ENCODE peak calls at places on chromosomes 2 and 18, in four cellular contexts. I is HepG2, F is thoracic aorta, G is heart right ventricle. W is an unnamed sample.

GRCh38 chr2:37600735-37601134 is 70.7 kb downstream of the CDC42EP3 start:
- ATAC-seq in G (no peak), F (no peak), I (no peak), W (no peak)

GRCh38 chr2:14255135-14255820 is 377.2 kb upstream of the LRATD1 start:
- ATAC-seq in I (peak; percentile 66), G (no peak), F (no peak), W (no peak)

GRCh38 chr2:128513416-128514283 is 195.0 kb upstream of the HS6ST1 start:
- ATAC-seq in I (no peak), G (peak; percentile 52), F (no peak), W (no peak)

GRCh38 chr18:44939037-44939665 is 258.5 kb downstream of the SETBP1 start:
- ATAC-seq in F (no peak), G (no peak), I (no peak), W (no peak)

GRCh38 chr2:219358170-219359075 is 25.9 kb upstream of the RESP18 start:
- ATAC-seq in I (peak; percentile 54), F (no peak), G (no peak), W (no peak)

GRCh38 chr2:56985609-56986008 is 801.8 kb downstream of the CCDC85A start:
- ATAC-seq in I (no peak), F (no peak), G (no peak), W (no peak)

GRCh38 chr2:62705859-62706720 is 577 bp downstream of the EHBP1 start:
- ATAC-seq in I (peak; percentile 70), F (peak; percentile 60), G (peak; percentile 26), W (peak; percentile 54)

GRCh38 chr2:21251216-21251971 is 127.6 kb downstream of the TDRD15 start:
- ATAC-seq in G (no peak), F (no peak), I (peak; percentile 37), W (no peak)

GRCh38 chr2:191748528-191749180 is 70.7 kb downstream of the NABP1 start:
- ATAC-seq in I (no peak), G (no peak), F (no peak), W (no peak)

GRCh38 chr2:34001557-34001956 is 402.5 kb upstream of the FAM98A start:
- ATAC-seq in G (no peak), F (no peak), I (no peak), W (no peak)

GRCh38 chr2:194327196-194327888 is 1329.7 kb upstream of the SLC39A10 start:
- ATAC-seq in G (no peak), I (peak; percentile 43), F (no peak), W (no peak)

GRCh38 chr18:267688-268552 is at the start of gene THOC1:
- ATAC-seq in I (peak; percentile 91), G (peak; percentile 98), F (peak; percentile 96), W (peak; percentile 98)

GRCh38 chr2:177172034-177172880 is 40.3 kb upstream of the HNRNPA3 start:
- ATAC-seq in F (no peak), I (no peak), G (no peak), W (no peak)

GRCh38 chr2:61771904-61772845 is 81.7 kb downstream of the FAM161A start:
- ATAC-seq in F (no peak), I (no peak), G (peak; percentile 93), W (no peak)

GRCh38 chr2:45888167-45888566 is 236.7 kb downstream of the PRKCE start:
- ATAC-seq in G (no peak), F (no peak), I (no peak), W (peak; percentile 28)

GRCh38 chr2:56714400-56714799 is 530.6 kb downstream of the CCDC85A start:
- ATAC-seq in F (no peak), G (peak; percentile 72), I (no peak), W (no peak)

GRCh38 chr18:9901377-9901776 is 12.4 kb upstream of the VAPA start:
- ATAC-seq in I (no peak), G (no peak), F (no peak), W (no peak)

GRCh38 chr18:23805898-23806297 is 116.6 kb downstream of the LAMA3 start:
- ATAC-seq in I (no peak), F (no peak), G (no peak), W (no peak)

DNA sequence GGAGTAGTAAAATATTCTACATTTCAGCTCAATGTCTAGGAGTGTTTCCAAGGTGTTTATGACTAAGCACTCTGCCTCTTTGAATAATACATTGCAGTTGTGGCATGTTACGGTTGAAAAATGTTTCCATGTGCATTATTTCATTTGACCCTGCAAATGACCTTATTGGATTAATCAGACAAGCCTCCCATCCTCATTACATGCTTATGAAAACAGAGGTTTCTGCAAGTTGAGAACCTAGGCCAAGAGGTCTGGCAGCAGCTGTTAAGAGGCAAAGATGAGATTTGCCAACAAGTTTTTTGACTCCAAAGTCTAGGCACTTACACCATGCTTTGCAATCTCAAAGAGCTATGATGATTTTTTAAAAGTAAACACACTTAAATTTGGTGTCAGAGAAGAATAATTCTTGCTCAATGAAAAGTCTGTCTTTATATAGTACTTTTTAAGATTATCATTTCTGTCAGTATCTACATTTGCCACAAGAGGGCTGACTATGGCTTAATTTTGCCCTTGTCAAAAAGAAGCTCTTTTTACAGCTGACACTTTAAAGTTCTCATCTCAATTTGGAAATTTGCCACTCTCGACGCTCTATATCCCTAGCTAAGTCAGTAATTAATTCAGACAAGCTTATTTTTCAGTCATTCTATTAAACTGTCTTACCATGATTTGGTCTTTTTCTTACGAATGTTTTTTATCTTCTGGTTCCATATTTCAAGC is 260.6 kb downstream of the PAX3 start:
- ATAC-seq in G (no peak), F (no peak), I (no peak), W (no peak)
- TF ChIP-seq CTCF in G (no peak), F (no peak), I (peak; percentile 35), W (no peak)

GRCh38 chr2:173750831-173751230 is 214.3 kb downstream of the SP3 start:
- ATAC-seq in G (peak; percentile 16), I (no peak), F (no peak), W (no peak)

GRCh38 chr2:173751245-173751975 is 213.8 kb downstream of the SP3 start:
- ATAC-seq in G (no peak), I (no peak), F (no peak), W (no peak)

GRCh38 chr2:173750332-173750731 is 214.8 kb downstream of the SP3 start:
- ATAC-seq in I (peak; percentile 25), G (peak; percentile 76), F (no peak), W (no peak)

GRCh38 chr2:173747037-173747436 is 218.1 kb downstream of the SP3 start:
- ATAC-seq in I (no peak), G (no peak), F (no peak), W (no peak)

GRCh38 chr2:173749315-173749714 is 215.9 kb downstream of the SP3 start:
- ATAC-seq in G (no peak), F (no peak), I (peak; percentile 50), W (no peak)
- TF ChIP-seq CTCF in G (no peak), F (no peak), I (peak; percentile 36), W (no peak)

DNA sequence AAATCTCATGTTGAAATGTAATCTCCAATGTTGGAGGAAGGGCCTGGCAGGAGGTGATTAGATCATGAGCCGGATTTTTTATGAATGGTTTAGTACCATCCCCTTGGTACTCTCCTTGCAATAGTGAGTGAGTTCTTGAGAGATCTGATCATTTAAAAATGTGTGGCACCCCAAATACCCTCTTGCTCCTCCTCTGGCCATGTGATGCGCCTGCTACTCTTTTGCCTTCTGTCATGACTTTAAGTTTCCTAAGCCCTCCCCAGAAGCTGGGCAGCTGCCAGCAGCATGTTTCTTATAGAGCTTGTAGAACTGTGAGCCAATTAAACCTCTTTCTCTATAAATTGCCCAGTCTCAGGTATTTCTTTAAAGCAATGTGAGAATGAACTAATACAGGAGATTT is 72.6 kb upstream of the FIGN start:
- ATAC-seq in G (no peak), F (no peak), I (no peak), W (no peak)
- TF ChIP-seq CTCF in G (no peak), F (no peak), I (no peak), W (no peak)

GRCh38 chr2:10320575-10320931 is 17.8 kb downstream of the HPCAL1 start:
- ATAC-seq in I (no peak), G (no peak), F (no peak), W (no peak)

GRCh38 chr2:10322481-10322880 is 19.8 kb downstream of the HPCAL1 start:
- ATAC-seq in G (no peak), I (no peak), F (no peak), W (no peak)

GRCh38 chr2:10322973-10323372 is 20.3 kb downstream of the HPCAL1 start:
- ATAC-seq in G (no peak), I (no peak), F (no peak), W (no peak)

GRCh38 chr2:10320933-10321332 is 18.2 kb downstream of the HPCAL1 start:
- ATAC-seq in F (no peak), I (no peak), G (no peak), W (no peak)

DNA sequence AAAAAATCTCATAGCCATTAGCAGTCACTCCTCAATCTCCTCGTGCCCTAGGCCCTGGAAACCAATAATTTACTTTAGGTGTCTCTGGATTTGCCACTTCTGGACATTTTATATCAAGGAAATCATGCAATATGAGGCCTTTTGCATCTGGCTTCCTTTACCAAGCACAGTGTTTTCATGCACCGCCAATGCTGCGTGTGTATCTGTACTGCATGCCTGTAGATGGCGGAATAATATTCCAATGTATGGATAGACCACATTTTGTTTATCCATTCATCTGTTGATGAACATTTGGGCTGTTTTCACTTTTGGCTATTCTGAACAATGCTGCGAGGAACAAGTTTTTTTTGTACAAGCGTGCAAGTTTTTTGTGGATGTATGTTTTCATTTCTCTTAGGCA is 18.9 kb downstream of the HPCAL1 start:
- ATAC-seq in G (no peak), F (no peak), I (no peak), W (no peak)
- TF ChIP-seq CTCF in G (no peak), F (no peak), I (peak; percentile 13), W (no peak)

W was measured in gastroesophageal sphincter.